ENCODE peak calls at places on chromosomes 7 and 10, in four cellular contexts. S is spleen, G is stomach, M is endothelial cell. R is an unnamed sample.
A peak's percentile ranks its signal among the peaks of the same experiment; 100 is the strongest.

GRCh38 chr7:115799430-115799829 is 231.1 kb downstream of the TFEC start:
- DNase-seq in G (no peak), M (no peak), S (no peak), R (no peak)

GRCh38 chr7:145884716-145885514 is 231.7 kb upstream of the CNTNAP2 start:
- DNase-seq in M (no peak), G (no peak), S (no peak), R (no peak)

GRCh38 chr7:133698127-133698526 is 429.0 kb upstream of the LRGUK start:
- DNase-seq in S (no peak), G (no peak), M (no peak), R (no peak)

GRCh38 chr10:6236349-6237188 is 33.8 kb downstream of the PFKFB3 start:
- DNase-seq in M (no peak), G (no peak), S (no peak), R (no peak)

GRCh38 chr7:100801833-100802568 is 25.3 kb downstream of the EPHB4 start:
- DNase-seq in S (no peak), G (peak; percentile 75), M (no peak), R (no peak)

GRCh38 chr7:99478464-99479440 is 6.1 kb downstream of the ZNF789 start:
- DNase-seq in M (no peak), G (no peak), S (peak; percentile 58), R (no peak)

GRCh38 chr10:98170249-98171117 is 36.0 kb downstream of the R3HCC1L start:
- DNase-seq in M (peak; percentile 55), G (peak; percentile 44), S (no peak), R (peak; percentile 32)

GRCh38 chr10:86665868-86666267 is 2.4 kb upstream of the LDB3 start:
- DNase-seq in M (no peak), G (no peak), S (no peak), R (no peak)

GRCh38 chr10:17021661-17022060 is 108.0 kb downstream of the CUBN start:
- DNase-seq in S (no peak), G (no peak), M (no peak), R (no peak)

GRCh38 chr10:17023386-17024298 is 106.0 kb downstream of the CUBN start:
- DNase-seq in G (peak; percentile 37), M (peak; percentile 49), S (no peak), R (peak; percentile 59)

GRCh38 chr10:17024461-17024860 is 105.2 kb downstream of the CUBN start:
- DNase-seq in S (no peak), G (no peak), M (no peak), R (no peak)

GRCh38 chr10:17022898-17023297 is 106.7 kb downstream of the CUBN start:
- DNase-seq in S (no peak), G (no peak), M (no peak), R (no peak)

GRCh38 chr10:17022399-17022798 is 107.2 kb downstream of the CUBN start:
- DNase-seq in S (no peak), M (no peak), G (no peak), R (no peak)
- TF ChIP-seq CTCF in S (no peak), M (no peak), G (no peak), R (no peak)

GRCh38 chr10:89837173-89838001 is 136.0 kb downstream of the KIF20B start:
- DNase-seq in G (peak; percentile 29), S (peak; percentile 87), M (no peak), R (peak; percentile 59)
- TF ChIP-seq CTCF in G (no peak), S (peak; percentile 3), M (no peak), R (peak; percentile 30)

DNA sequence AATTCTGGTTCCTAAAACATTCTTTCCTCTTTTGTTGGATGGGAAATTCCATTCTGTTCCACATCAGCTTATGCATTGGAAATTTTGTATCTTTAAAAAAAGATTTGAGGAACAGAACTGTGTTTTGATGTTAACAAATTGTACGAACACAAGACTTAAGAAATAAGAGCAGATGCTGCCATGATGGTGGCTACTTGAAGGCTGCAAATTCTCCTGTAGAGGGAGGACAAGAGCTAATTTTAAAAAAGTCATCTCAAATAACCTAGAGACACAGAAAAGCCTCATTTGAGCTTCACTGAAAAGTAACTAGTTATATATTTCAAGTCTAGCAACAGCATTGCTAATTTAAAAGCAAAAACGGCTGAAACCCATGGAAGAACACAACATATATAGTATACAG is 29.8 kb downstream of the NDUFB2 start:
- DNase-seq in G (no peak), M (no peak), S (no peak), R (peak; percentile 17)
- TF ChIP-seq CTCF in G (no peak), M (no peak), S (peak; percentile 23), R (peak; percentile 38)

GRCh38 chr10:129713659-129714265 is 246.7 kb downstream of the MGMT start:
- DNase-seq in M (no peak), G (no peak), S (peak; percentile 51), R (no peak)
- TF ChIP-seq CTCF in M (no peak), G (no peak), S (no peak), R (no peak)

GRCh38 chr10:122154034-122154732 is 116.9 kb upstream of the BTBD16 start:
- DNase-seq in M (no peak), G (no peak), S (peak; percentile 10), R (no peak)

GRCh38 chr10:122152544-122152943 is 118.6 kb upstream of the BTBD16 start:
- DNase-seq in G (no peak), M (no peak), S (peak; percentile 54), R (no peak)

GRCh38 chr10:122157451-122157850 is 113.6 kb upstream of the BTBD16 start:
- DNase-seq in M (no peak), G (no peak), S (no peak), R (no peak)

GRCh38 chr10:122158362-122158761 is 112.7 kb upstream of the BTBD16 start:
- DNase-seq in M (no peak), G (no peak), S (no peak), R (no peak)

GRCh38 chr10:122154733-122155366 is 116.2 kb upstream of the BTBD16 start:
- DNase-seq in G (no peak), M (peak; percentile 15), S (peak; percentile 62), R (no peak)
- TF ChIP-seq CTCF in G (no peak), M (no peak), S (no peak), R (no peak)

DNA sequence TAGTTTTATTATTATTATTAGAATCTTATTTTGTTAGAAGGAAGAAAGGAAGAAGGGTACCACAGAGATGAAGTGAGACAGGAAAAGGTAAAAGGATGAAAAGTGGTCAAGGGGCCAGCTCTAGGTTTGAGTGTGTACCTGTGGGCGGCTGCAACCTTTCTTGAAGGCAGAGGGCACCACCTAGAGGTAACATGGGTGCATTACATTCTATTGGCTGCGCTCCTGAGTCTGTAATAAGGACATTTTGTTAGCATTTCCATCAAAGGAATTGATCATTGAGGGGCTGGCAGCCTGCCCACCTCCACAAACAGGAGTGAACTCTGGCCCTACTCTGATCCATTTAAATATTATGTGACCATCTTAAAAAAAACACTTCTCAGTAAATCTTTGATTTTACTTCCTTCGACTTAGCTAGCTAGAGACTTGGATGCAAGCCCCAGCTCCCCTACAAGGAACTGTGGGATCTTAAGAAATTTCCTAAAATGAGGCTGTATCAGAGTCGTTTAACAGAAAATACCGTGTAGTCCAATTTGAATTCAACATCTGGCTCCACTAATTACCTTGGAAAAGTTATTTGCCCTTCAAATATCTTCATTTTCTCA is 610.4 kb downstream of the IPMK start:
- DNase-seq in G (peak; percentile 54), M (peak; percentile 61), S (no peak), R (peak; percentile 29)
- TF ChIP-seq CTCF in G (peak; percentile 62), M (peak; percentile 85), S (peak; percentile 72), R (peak; percentile 92)

R was measured in GM13977.